ENCODE peak calls at places on chromosome 6, in eight cellular contexts. One of them, this sample, is unnamed.

GRCh38 chr6:88477411-88477810 is 311.3 kb upstream of the CNR1 start:
- DNase-seq in GM23338: no peak
- DNase-seq in left lung: no peak
- DNase-seq in pancreas: no peak
- DNase-seq in PC-9: no peak
- DNase-seq in cardiac muscle cell: no peak
- DNase-seq in body of pancreas: no peak
- DNase-seq in ovary: no peak
- DNase-seq in this sample: no peak

GRCh38 chr6:148818939-148819575 is 72.2 kb downstream of the UST start:
- DNase-seq in GM23338: peak; percentile 91
- DNase-seq in left lung: no peak
- DNase-seq in pancreas: no peak
- DNase-seq in PC-9: no peak
- DNase-seq in cardiac muscle cell: no peak
- DNase-seq in body of pancreas: no peak
- DNase-seq in ovary: no peak
- DNase-seq in this sample: no peak

GRCh38 chr6:110340566-110340965 is 17.6 kb downstream of the METTL24 start:
- DNase-seq in GM23338: no peak
- DNase-seq in left lung: no peak
- DNase-seq in pancreas: no peak
- DNase-seq in PC-9: no peak
- DNase-seq in cardiac muscle cell: no peak
- DNase-seq in body of pancreas: no peak
- DNase-seq in ovary: no peak
- DNase-seq in this sample: no peak

GRCh38 chr6:168420706-168421105 is 20.3 kb upstream of the SMOC2 start:
- DNase-seq in GM23338: no peak
- DNase-seq in left lung: no peak
- DNase-seq in pancreas: no peak
- DNase-seq in PC-9: no peak
- DNase-seq in cardiac muscle cell: no peak
- DNase-seq in body of pancreas: no peak
- DNase-seq in ovary: no peak
- DNase-seq in this sample: no peak

GRCh38 chr6:99478483-99478882 is 36.7 kb downstream of the USP45 start:
- DNase-seq in GM23338: no peak
- DNase-seq in left lung: no peak
- DNase-seq in pancreas: no peak
- DNase-seq in PC-9: no peak
- DNase-seq in cardiac muscle cell: no peak
- DNase-seq in body of pancreas: no peak
- DNase-seq in ovary: no peak
- DNase-seq in this sample: no peak

GRCh38 chr6:17418281-17419188 is 25.1 kb downstream of the CAP2 start:
- DNase-seq in GM23338: no peak
- DNase-seq in left lung: no peak
- DNase-seq in pancreas: no peak
- DNase-seq in PC-9: peak; percentile 62
- DNase-seq in cardiac muscle cell: peak; percentile 80
- DNase-seq in body of pancreas: no peak
- DNase-seq in ovary: no peak
- DNase-seq in this sample: no peak

GRCh38 chr6:30835576-30835975 is 48.7 kb upstream of the DDR1 start:
- DNase-seq in GM23338: no peak
- DNase-seq in left lung: no peak
- DNase-seq in pancreas: no peak
- DNase-seq in PC-9: no peak
- DNase-seq in cardiac muscle cell: no peak
- DNase-seq in body of pancreas: no peak
- DNase-seq in ovary: no peak
- DNase-seq in this sample: no peak

GRCh38 chr6:25165817-25166216 is 113.4 kb upstream of the CARMIL1 start:
- DNase-seq in GM23338: no peak
- DNase-seq in left lung: no peak
- DNase-seq in pancreas: no peak
- DNase-seq in PC-9: no peak
- DNase-seq in cardiac muscle cell: no peak
- DNase-seq in body of pancreas: no peak
- DNase-seq in ovary: no peak
- DNase-seq in this sample: no peak

GRCh38 chr6:88013015-88013414 is 34.6 kb upstream of the SPACA1 start:
- DNase-seq in GM23338: no peak
- DNase-seq in left lung: no peak
- DNase-seq in pancreas: no peak
- DNase-seq in PC-9: no peak
- DNase-seq in cardiac muscle cell: no peak
- DNase-seq in body of pancreas: no peak
- DNase-seq in ovary: no peak
- DNase-seq in this sample: no peak

GRCh38 chr6:50713226-50713625 is at the start of gene TFAP2D:
- DNase-seq in GM23338: no peak
- DNase-seq in left lung: no peak
- DNase-seq in pancreas: no peak
- DNase-seq in PC-9: no peak
- DNase-seq in cardiac muscle cell: no peak
- DNase-seq in body of pancreas: no peak
- DNase-seq in ovary: no peak
- DNase-seq in this sample: no peak

GRCh38 chr6:101851911-101852310 is 458.4 kb downstream of the GRIK2 start:
- DNase-seq in GM23338: no peak
- DNase-seq in left lung: no peak
- DNase-seq in pancreas: no peak
- DNase-seq in PC-9: no peak
- DNase-seq in cardiac muscle cell: no peak
- DNase-seq in body of pancreas: no peak
- DNase-seq in ovary: no peak
- DNase-seq in this sample: no peak

GRCh38 chr6:117483645-117484016 is 1.2 kb downstream of the DCBLD1 start:
- DNase-seq in GM23338: peak; percentile 13
- DNase-seq in left lung: no peak
- DNase-seq in pancreas: no peak
- DNase-seq in PC-9: no peak
- DNase-seq in cardiac muscle cell: peak; percentile 35
- DNase-seq in body of pancreas: no peak
- DNase-seq in ovary: no peak
- DNase-seq in this sample: no peak

GRCh38 chr6:158376650-158377081 is 64.4 kb downstream of the TULP4 start:
- DNase-seq in GM23338: no peak
- DNase-seq in left lung: no peak
- DNase-seq in pancreas: no peak
- DNase-seq in PC-9: no peak
- DNase-seq in cardiac muscle cell: peak; percentile 17
- DNase-seq in body of pancreas: no peak
- DNase-seq in ovary: no peak
- DNase-seq in this sample: no peak

GRCh38 chr6:24307881-24308280 is 50.0 kb downstream of the DCDC2 start:
- DNase-seq in GM23338: no peak
- DNase-seq in left lung: no peak
- DNase-seq in pancreas: no peak
- DNase-seq in PC-9: no peak
- DNase-seq in cardiac muscle cell: no peak
- DNase-seq in body of pancreas: no peak
- DNase-seq in ovary: no peak
- DNase-seq in this sample: no peak

GRCh38 chr6:134676307-134677281 is 273.3 kb downstream of the ALDH8A1 start:
- DNase-seq in GM23338: no peak
- DNase-seq in left lung: no peak
- DNase-seq in pancreas: no peak
- DNase-seq in PC-9: no peak
- DNase-seq in cardiac muscle cell: no peak
- DNase-seq in body of pancreas: no peak
- DNase-seq in ovary: no peak
- DNase-seq in this sample: no peak

GRCh38 chr6:150175611-150176151 is 32.8 kb downstream of the PPP1R14C start:
- DNase-seq in GM23338: no peak
- DNase-seq in left lung: no peak
- DNase-seq in pancreas: no peak
- DNase-seq in PC-9: no peak
- DNase-seq in cardiac muscle cell: no peak
- DNase-seq in body of pancreas: no peak
- DNase-seq in ovary: no peak
- DNase-seq in this sample: no peak

GRCh38 chr6:33407132-33407718 is 3.6 kb upstream of the PHF1 start:
- DNase-seq in GM23338: no peak
- DNase-seq in left lung: no peak
- DNase-seq in pancreas: no peak
- DNase-seq in PC-9: no peak
- DNase-seq in cardiac muscle cell: no peak
- DNase-seq in body of pancreas: no peak
- DNase-seq in ovary: no peak
- DNase-seq in this sample: no peak
- H3K27ac ChIP-seq in GM23338: no peak overlapping the region
- H3K27ac ChIP-seq in left lung: no peak overlapping the region
- H3K27ac ChIP-seq in pancreas: no peak overlapping the region
- H3K27ac ChIP-seq in PC-9: no peak overlapping the region
- H3K27ac ChIP-seq in cardiac muscle cell: no peak overlapping the region
- H3K27ac ChIP-seq in body of pancreas: no peak overlapping the region
- H3K27ac ChIP-seq in ovary: no peak overlapping the region
- H3K27ac ChIP-seq in this sample: no peak overlapping the region

GRCh38 chr6:41022294-41022693 is 16.7 kb downstream of the UNC5CL start:
- DNase-seq in GM23338: no peak
- DNase-seq in left lung: no peak
- DNase-seq in pancreas: no peak
- DNase-seq in PC-9: no peak
- DNase-seq in cardiac muscle cell: no peak
- DNase-seq in body of pancreas: no peak
- DNase-seq in ovary: no peak
- DNase-seq in this sample: no peak

GRCh38 chr6:41025966-41026365 is 13.1 kb downstream of the UNC5CL start:
- DNase-seq in GM23338: no peak
- DNase-seq in left lung: no peak
- DNase-seq in pancreas: no peak
- DNase-seq in PC-9: no peak
- DNase-seq in cardiac muscle cell: no peak
- DNase-seq in body of pancreas: no peak
- DNase-seq in ovary: no peak
- DNase-seq in this sample: no peak

GRCh38 chr6:41017663-41018062 is 21.4 kb downstream of the UNC5CL start:
- DNase-seq in GM23338: no peak
- DNase-seq in left lung: no peak
- DNase-seq in pancreas: no peak
- DNase-seq in PC-9: no peak
- DNase-seq in cardiac muscle cell: no peak
- DNase-seq in body of pancreas: peak; percentile 49
- DNase-seq in ovary: no peak
- DNase-seq in this sample: no peak

GRCh38 chr6:41023114-41023513 is 15.9 kb downstream of the UNC5CL start:
- DNase-seq in GM23338: no peak
- DNase-seq in left lung: no peak
- DNase-seq in pancreas: no peak
- DNase-seq in PC-9: no peak
- DNase-seq in cardiac muscle cell: no peak
- DNase-seq in body of pancreas: no peak
- DNase-seq in ovary: no peak
- DNase-seq in this sample: no peak

GRCh38 chr6:41021832-41022231 is 17.2 kb downstream of the UNC5CL start:
- DNase-seq in GM23338: no peak
- DNase-seq in left lung: no peak
- DNase-seq in pancreas: peak; percentile 77
- DNase-seq in PC-9: peak; percentile 56
- DNase-seq in cardiac muscle cell: peak; percentile 25
- DNase-seq in body of pancreas: peak; percentile 76
- DNase-seq in ovary: peak; percentile 48
- DNase-seq in this sample: no peak
- TF ChIP-seq CTCF in GM23338: no peak
- TF ChIP-seq CTCF in left lung: no peak
- TF ChIP-seq CTCF in pancreas: peak; percentile 8
- TF ChIP-seq CTCF in PC-9: peak; percentile 26
- TF ChIP-seq CTCF in cardiac muscle cell: peak; percentile 6
- TF ChIP-seq CTCF in body of pancreas: peak; percentile 31
- TF ChIP-seq CTCF in ovary: no peak
- TF ChIP-seq CTCF in this sample: peak; percentile 49

DNA sequence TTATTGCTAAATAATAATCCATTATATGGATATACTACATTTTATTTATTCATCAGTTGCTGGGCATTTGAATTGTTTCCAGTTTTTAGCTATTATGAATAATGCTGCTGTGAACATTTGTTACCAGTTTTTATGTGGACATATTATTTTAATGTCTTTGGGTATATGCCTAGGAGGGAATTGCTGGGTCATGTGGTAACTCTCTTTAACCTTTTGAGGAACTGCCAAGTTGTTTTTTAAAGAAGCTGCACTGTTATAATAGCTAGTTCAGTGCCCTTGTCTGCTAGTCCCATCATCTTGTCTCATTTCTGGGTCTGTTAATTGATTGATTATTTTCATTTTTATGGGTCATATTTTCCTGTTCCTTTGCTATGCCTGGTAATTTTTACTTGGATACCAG is 56.3 kb downstream of the FOXO3 start:
- DNase-seq in GM23338: no peak
- DNase-seq in left lung: no peak
- DNase-seq in pancreas: no peak
- DNase-seq in PC-9: no peak
- DNase-seq in cardiac muscle cell: no peak
- DNase-seq in body of pancreas: no peak
- DNase-seq in ovary: no peak
- DNase-seq in this sample: no peak
- H3K4me1 ChIP-seq in GM23338: no peaks in the 10 kb centered on the region
- H3K4me1 ChIP-seq in left lung: peaks cover 35% of the 10 kb centered on the region
- H3K4me1 ChIP-seq in pancreas: peaks cover 38% of the 10 kb centered on the region
- H3K4me1 ChIP-seq in PC-9: peaks cover 39% of the 10 kb centered on the region
- H3K4me1 ChIP-seq in cardiac muscle cell: no peaks in the 10 kb centered on the region
- H3K4me1 ChIP-seq in body of pancreas: peaks cover 78% of the 10 kb centered on the region
- H3K4me1 ChIP-seq in ovary: peaks cover 24% of the 10 kb centered on the region
- H3K4me1 ChIP-seq in this sample: peaks cover 83% of the 10 kb centered on the region

DNA sequence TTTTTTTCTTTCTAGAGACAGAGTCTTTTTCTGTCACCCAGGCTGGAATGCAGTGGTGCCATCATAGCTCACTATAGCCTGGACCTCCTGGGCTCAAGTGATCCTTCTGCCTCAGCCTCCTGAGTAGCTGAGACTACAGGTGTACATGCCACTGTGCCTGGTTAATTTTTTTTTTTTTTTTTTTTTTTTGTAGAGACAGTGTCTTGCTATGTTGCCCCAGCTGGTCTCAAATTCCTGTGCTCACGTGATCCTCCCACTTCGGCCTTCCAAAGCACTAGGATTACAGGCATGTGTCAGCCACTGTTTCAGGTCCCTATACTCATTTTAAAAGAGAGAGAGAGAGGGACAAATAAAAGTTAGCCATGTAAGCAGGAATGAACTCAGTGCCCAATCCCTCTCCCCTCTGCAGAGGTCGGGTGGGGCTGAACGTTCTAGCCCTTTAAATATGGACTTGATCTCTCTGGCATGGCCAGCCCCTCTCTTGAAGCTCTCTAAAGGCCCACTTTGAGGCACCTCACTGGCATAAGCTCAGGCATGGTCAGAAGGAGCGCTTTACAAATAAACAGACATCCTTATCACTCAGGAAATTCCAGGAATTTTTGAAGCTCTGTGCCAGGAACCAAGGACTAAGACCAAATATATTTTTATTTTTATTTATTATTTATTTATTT is 9.0 kb upstream of the SERPINB1 start:
- DNase-seq in GM23338: no peak
- DNase-seq in left lung: no peak
- DNase-seq in pancreas: no peak
- DNase-seq in PC-9: no peak
- DNase-seq in cardiac muscle cell: peak; percentile 48
- DNase-seq in body of pancreas: no peak
- DNase-seq in ovary: no peak
- DNase-seq in this sample: no peak
- H3K27ac ChIP-seq in GM23338: peak overlapping the region; percentile 83
- H3K27ac ChIP-seq in left lung: no peak overlapping the region
- H3K27ac ChIP-seq in pancreas: peak overlapping the region; percentile 59
- H3K27ac ChIP-seq in PC-9: peak overlapping the region; percentile 54
- H3K27ac ChIP-seq in cardiac muscle cell: no peak overlapping the region
- H3K27ac ChIP-seq in body of pancreas: peak overlapping the region; percentile 51
- H3K27ac ChIP-seq in ovary: no peak overlapping the region
- H3K27ac ChIP-seq in this sample: peak overlapping the region; percentile 53

This sample was measured in right atrium auricular region.